ENCODE peak calls at places on chromosomes 13 and 19, in ten cellular contexts. M, S, F, L, Q, A, R, U, H and G are unnamed samples.

GRCh38 chr19:311813-312261 is 20.6 kb upstream of the PLPP2 start:
- DNase-seq in A (no peak), S (no peak), R (no peak), F (no peak), Q (peak; percentile 0), U (no peak), M (no peak), L (peak; percentile 39), H (peak; percentile 85), G (no peak)

GRCh38 chr13:41500501-41500900 is 43.2 kb downstream of the RGCC start:
- DNase-seq in R (no peak), A (no peak), L (peak; percentile 33), F (no peak), U (no peak), H (peak; percentile 26), M (no peak), Q (no peak), S (no peak), G (no peak)

GRCh38 chr13:48950507-48950886 is 25.2 kb upstream of the FNDC3A start:
- DNase-seq in U (no peak), A (peak; percentile 15), Q (no peak), H (no peak), R (no peak), F (no peak), M (no peak), S (no peak), L (no peak), G (no peak)

GRCh38 chr19:42443944-42444398 is 1.2 kb upstream of the CXCL17 start:
- DNase-seq in S (peak; percentile 66), L (no peak), F (no peak), Q (no peak), M (no peak), U (no peak), R (no peak), H (no peak), A (no peak), G (no peak)

GRCh38 chr19:5250127-5250659 is 90.4 kb downstream of the PTPRS start:
- DNase-seq in S (no peak), R (peak; percentile 54), A (no peak), M (no peak), L (peak; percentile 75), Q (no peak), U (no peak), H (peak; percentile 72), F (peak; percentile 34), G (no peak)

GRCh38 chr19:3665681-3666544 is 34.4 kb downstream of the PIP5K1C start:
- DNase-seq in R (peak; percentile 71), U (no peak), F (no peak), Q (peak; percentile 66), A (no peak), M (peak; percentile 12), S (peak; percentile 62), H (peak; percentile 92), L (peak; percentile 72), G (peak; percentile 42)

GRCh38 chr19:35088514-35088913 is 27.1 kb upstream of the FXYD3 start:
- DNase-seq in S (peak; percentile 58), Q (no peak), R (no peak), H (no peak), M (no peak), U (peak; percentile 72), F (no peak), L (no peak), A (no peak), G (no peak)

GRCh38 chr13:114061047-114061446 is 71.4 kb downstream of the RASA3 start:
- DNase-seq in A (no peak), S (no peak), H (peak; percentile 77), F (no peak), U (no peak), R (no peak), L (no peak), M (no peak), Q (no peak), G (no peak)

GRCh38 chr19:48836089-48837017 is at the start of gene HSD17B14:
- DNase-seq in R (no peak), M (no peak), L (no peak), U (peak; percentile 68), S (peak; percentile 78), Q (peak; percentile 91), F (peak; percentile 14), A (no peak), H (peak; percentile 83), G (no peak)

GRCh38 chr19:1752757-1753728 is at the start of gene ONECUT3:
- DNase-seq in S (peak; percentile 58), A (no peak), M (no peak), L (no peak), F (no peak), H (no peak), Q (peak; percentile 80), U (no peak), R (no peak), G (no peak)

GRCh38 chr19:32101206-32101605 is 244.2 kb upstream of the ZNF507 start:
- DNase-seq in F (no peak), S (no peak), U (no peak), Q (no peak), R (no peak), M (no peak), L (no peak), A (no peak), H (no peak), G (no peak)

GRCh38 chr19:32098953-32099352 is 246.5 kb upstream of the ZNF507 start:
- DNase-seq in Q (peak; percentile 33), L (no peak), F (no peak), H (no peak), R (no peak), S (no peak), M (no peak), U (no peak), A (no peak), G (no peak)

DNA sequence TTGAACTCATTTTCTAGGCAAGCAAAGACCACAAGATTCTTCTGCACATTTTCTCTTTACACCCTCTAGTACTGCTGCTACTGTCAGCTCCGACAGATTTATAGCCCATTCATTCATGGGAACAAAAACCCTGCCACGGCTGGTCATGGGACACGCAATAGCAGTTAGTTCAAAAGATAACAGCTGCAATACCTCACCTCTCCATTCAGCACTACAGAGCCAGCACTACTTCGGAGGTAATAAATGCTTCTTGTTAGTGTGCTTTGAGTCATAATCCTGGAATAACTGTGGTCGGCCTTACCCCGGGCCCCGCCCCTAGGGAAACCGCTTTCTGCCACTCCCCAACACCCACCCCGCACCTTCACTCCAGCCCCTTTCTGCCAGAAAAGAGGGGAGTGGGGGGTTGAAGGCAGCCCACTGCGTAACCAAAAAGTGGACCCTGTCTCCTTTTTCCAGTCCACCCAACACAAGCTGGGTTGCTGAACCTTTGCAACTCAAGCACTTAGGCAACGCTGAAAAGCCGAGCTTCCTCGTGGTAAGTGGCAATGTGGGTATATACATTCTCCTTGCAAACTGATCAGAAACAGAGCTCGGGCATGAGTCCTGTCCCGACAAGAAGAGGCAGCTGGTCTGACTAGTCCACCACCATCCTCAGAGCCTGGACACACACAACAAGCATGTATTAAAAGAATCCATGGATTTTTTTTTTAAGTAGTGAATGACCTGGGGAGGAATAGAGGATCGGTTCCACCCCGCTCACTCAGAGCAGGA is 240.8 kb upstream of the ZNF507 start:
- DNase-seq in H (no peak), F (no peak), L (no peak), A (no peak), U (no peak), Q (no peak), R (no peak), S (peak; percentile 83), M (no peak), G (no peak)
- H3K4me1 ChIP-seq in H (no peaks in the 10 kb centered on the region), F (no peaks in the 10 kb centered on the region), L (no peaks in the 10 kb centered on the region), A (no peaks in the 10 kb centered on the region), U (no peaks in the 10 kb centered on the region), Q (peaks cover 15% of the 10 kb centered on the region), R (no peaks in the 10 kb centered on the region), S (peaks cover 6% of the 10 kb centered on the region), M (no peaks in the 10 kb centered on the region), G (no peaks in the 10 kb centered on the region)

DNA sequence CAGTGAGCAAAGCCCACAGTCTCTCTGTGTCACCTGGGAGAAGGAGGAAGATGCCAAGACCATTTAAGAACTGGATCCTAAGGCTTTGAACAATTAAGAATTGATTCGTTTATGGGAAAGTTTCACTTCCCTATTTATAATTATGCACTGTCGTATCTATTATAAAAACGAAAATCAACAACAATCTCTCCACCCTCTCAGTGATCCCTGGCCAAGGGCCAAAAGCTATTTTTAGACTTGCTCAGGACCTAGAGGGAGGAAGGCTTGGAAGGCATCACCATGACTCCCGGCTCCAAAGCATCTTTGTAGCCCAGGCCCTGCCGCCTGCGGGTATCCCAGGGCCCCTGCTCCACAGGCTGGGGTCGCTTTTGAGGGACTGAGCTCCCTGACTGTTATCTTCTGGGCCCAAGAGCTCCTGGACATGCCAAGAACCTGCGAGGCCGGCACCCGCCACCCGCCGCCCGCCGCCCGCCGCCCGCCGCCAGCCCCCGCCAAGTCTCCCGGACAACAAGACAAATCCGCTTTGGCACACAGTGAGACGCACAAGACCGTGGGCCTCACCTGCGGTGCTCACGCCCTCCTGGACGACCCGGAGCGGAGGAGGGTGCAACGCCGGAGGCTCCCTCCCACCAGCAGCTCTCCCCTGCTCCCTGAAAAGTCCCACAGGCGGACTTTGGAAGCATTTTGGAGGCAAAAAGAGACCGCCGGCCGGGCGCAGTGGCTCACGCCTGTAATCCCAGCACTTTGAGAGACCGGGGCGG is 1.2 kb downstream of the RHPN2 start:
- DNase-seq in U (no peak), S (peak; percentile 60), L (no peak), F (no peak), M (no peak), Q (peak; percentile 52), H (peak; percentile 77), R (no peak), A (no peak), G (no peak)
- H3K4me3 ChIP-seq in U (peak overlapping the region; percentile 99), S (peak overlapping the region; percentile 79), L (peak overlapping the region; percentile 76), F (peak overlapping the region; percentile 57), M (peak overlapping the region; percentile 71), Q (peak overlapping the region; percentile 95), H (peak overlapping the region; percentile 81), R (peak overlapping the region; percentile 61), A (peak overlapping the region; percentile 89), G (peak overlapping the region; percentile 40)

GRCh38 chr13:54573186-54573585 is 1544.6 kb downstream of the OLFM4 start:
- DNase-seq in S (no peak), U (no peak), R (no peak), F (no peak), M (no peak), L (no peak), H (peak; percentile 7), A (no peak), Q (no peak), G (no peak)
- TF ChIP-seq CTCF in S (no peak), U (no peak), R (no peak), F (no peak), M (no peak), L (no peak), H (no peak), A (no peak), Q (peak; percentile 14), G (no peak)

DNA sequence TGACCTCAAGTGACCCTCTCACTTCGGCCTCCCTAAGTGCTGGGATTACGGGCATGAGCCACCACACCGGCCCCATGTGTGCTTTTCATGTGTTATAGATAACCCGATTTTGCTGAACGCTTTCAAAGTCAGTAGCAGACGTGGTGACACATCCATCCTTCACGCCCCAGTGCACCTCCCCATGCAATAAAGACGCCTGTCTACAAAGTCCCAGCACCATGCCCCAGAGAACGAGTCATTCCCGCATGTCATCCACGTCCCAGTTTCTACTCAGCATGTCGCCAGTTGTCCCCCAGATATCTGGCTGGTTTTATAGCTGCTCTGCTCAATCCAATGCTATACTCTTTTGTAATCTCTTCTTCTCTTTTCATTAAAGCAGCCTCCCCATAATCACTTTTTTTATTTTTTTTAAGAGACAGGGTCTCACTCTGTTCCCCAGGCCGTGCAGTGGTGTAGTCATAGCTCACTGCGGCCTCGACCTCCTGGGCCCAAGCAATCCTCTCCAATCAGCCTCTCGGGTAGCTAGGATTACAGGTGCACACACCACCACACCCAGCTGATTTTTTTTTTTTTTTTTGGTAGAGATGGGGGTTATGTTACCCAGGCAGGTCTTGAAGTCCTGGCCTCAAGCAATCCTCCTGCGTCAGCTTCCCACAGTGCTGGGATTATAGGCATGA is 42.5 kb downstream of the DNM2 start:
- DNase-seq in U (peak; percentile 82), F (no peak), A (peak; percentile 46), Q (no peak), L (no peak), S (peak; percentile 67), R (no peak), M (no peak), H (no peak), G (no peak)
- H3K4me1 ChIP-seq in U (peaks cover 47% of the 10 kb centered on the region), F (peaks cover 4% of the 10 kb centered on the region), A (peaks cover 46% of the 10 kb centered on the region), Q (no peaks in the 10 kb centered on the region), L (peaks cover 94% of the 10 kb centered on the region), S (peaks cover under 1% of the 10 kb centered on the region), R (peaks cover 10% of the 10 kb centered on the region), M (peaks cover 15% of the 10 kb centered on the region), H (peaks cover 61% of the 10 kb centered on the region), G (peaks cover 58% of the 10 kb centered on the region)